ENCODE peak calls at places on chromosomes 11 and 22, in nine cellular contexts. D is HT1080; Q is NCI-H460; R is heart right ventricle; E is activated T-cell treated with anti-CD3 and anti-CD28 coated beads, Interleukin-2, amount 50 U/mL, for 48 hours; X is head of caudate nucleus; J is Daoy; L is WTC11; G is activated B cell treated with CpG ODN at 0.5 μM for 24 hours. Y is an unnamed sample.

GRCh38 chr11:73838443-73839122 is 38.1 kb downstream of the COA4 start:
- DNase-seq in D (peak), Q (no peak), R (no peak), E (no peak), X (no peak), J (no peak), L (no peak), G (no peak), Y (no peak)

GRCh38 chr11:9962722-9963121 is 298.8 kb downstream of the SWAP70 start:
- DNase-seq in D (no peak), Q (no peak), R (no peak), E (no peak), X (no peak), J (no peak), L (no peak), G (no peak), Y (no peak)

GRCh38 chr11:95134491-95134890 is 44.8 kb downstream of the ENDOD1 start:
- DNase-seq in D (peak), Q (no peak), R (no peak), E (no peak), X (peak), J (peak), L (no peak), G (no peak), Y (peak)

GRCh38 chr11:120132645-120133185 is 5.2 kb downstream of the TRIM29 start:
- DNase-seq in D (no peak), Q (no peak), R (no peak), E (no peak), X (no peak), J (no peak), L (no peak), G (no peak), Y (no peak)

GRCh38 chr22:38700271-38700788 is 413 bp downstream of the JOSD1 start:
- DNase-seq in D (no peak), Q (peak), R (peak), E (no peak), X (no peak), J (no peak), L (peak), G (no peak), Y (no peak)

GRCh38 chr22:40033586-40034380 is 39.0 kb downstream of the FAM83F start:
- DNase-seq in D (no peak), Q (no peak), R (no peak), E (no peak), X (no peak), J (no peak), L (no peak), G (no peak), Y (no peak)

GRCh38 chr11:36131719-36132349 is 157.4 kb downstream of the COMMD9 start:
- DNase-seq in D (no peak), Q (no peak), R (peak), E (no peak), X (peak), J (peak), L (peak), G (no peak), Y (peak)

GRCh38 chr11:46333129-46333947 is 13.9 kb upstream of the DGKZ start:
- DNase-seq in D (no peak), Q (no peak), R (no peak), E (peak), X (no peak), J (no peak), L (peak), G (no peak), Y (no peak)

Y was measured in WERI-Rb-1.